ENCODE peak calls at places on chromosomes 6 and 20, in nine cellular contexts. E is tibial nerve, Z is prostate gland, R is ovary, N is H1, Q is heart left ventricle, F is upper lobe of left lung, P is uterus, J is esophagus muscularis mucosa. S is an unnamed sample.

GRCh38 chr20:23207826-23208555 is 121.9 kb upstream of the CD93 start:
- DNase-seq in E (no peak), Z (no peak), R (no peak), N (no peak), Q (no peak), F (no peak), P (no peak), J (peak; percentile 91), S (peak; percentile 52)

GRCh38 chr6:21628162-21628561 is 34.6 kb downstream of the SOX4 start:
- DNase-seq in E (no peak), Z (no peak), R (no peak), N (no peak), Q (no peak), F (no peak), P (no peak), J (no peak), S (no peak)

GRCh38 chr6:1745814-1746213 is 136.1 kb downstream of the FOXC1 start:
- DNase-seq in E (no peak), Z (no peak), R (no peak), N (no peak), Q (no peak), F (no peak), P (no peak), J (no peak), S (no peak)

GRCh38 chr6:108161724-108162282 is 4.0 kb upstream of the NR2E1 start:
- DNase-seq in E (no peak), Z (no peak), R (no peak), N (no peak), Q (no peak), F (no peak), P (no peak), J (peak; percentile 87), S (no peak)

GRCh38 chr20:25248501-25249172 is 752 bp downstream of the PYGB start:
- DNase-seq in E (no peak), Z (no peak), R (peak; percentile 33), N (no peak), Q (peak; percentile 59), F (no peak), P (no peak), J (no peak), S (peak; percentile 86)

GRCh38 chr20:11195169-11195568 is 521.4 kb upstream of the JAG1 start:
- DNase-seq in E (no peak), Z (no peak), R (no peak), N (no peak), Q (peak; percentile 62), F (peak; percentile 51), P (no peak), J (no peak), S (no peak)

GRCh38 chr6:129889580-129889979 is 28.5 kb upstream of the TMEM244 start:
- DNase-seq in E (no peak), Z (no peak), R (no peak), N (no peak), Q (no peak), F (no peak), P (no peak), J (no peak), S (no peak)

GRCh38 chr6:84652356-84653026 is 111.9 kb downstream of the TBX18 start:
- DNase-seq in E (no peak), Z (no peak), R (no peak), N (no peak), Q (no peak), F (no peak), P (no peak), J (no peak), S (no peak)

GRCh38 chr6:154806804-154807203 is 73.6 kb downstream of the SCAF8 start:
- DNase-seq in E (no peak), Z (no peak), R (no peak), N (no peak), Q (no peak), F (no peak), P (no peak), J (no peak), S (no peak)

GRCh38 chr20:50874758-50875665 is 56.2 kb downstream of the ADNP start:
- DNase-seq in E (no peak), Z (no peak), R (no peak), N (no peak), Q (no peak), F (no peak), P (no peak), J (no peak), S (no peak)

GRCh38 chr6:71197770-71198169 is 90.8 kb upstream of the OGFRL1 start:
- DNase-seq in E (no peak), Z (no peak), R (no peak), N (no peak), Q (no peak), F (no peak), P (no peak), J (no peak), S (no peak)

GRCh38 chr20:1866834-1867233 is 28.4 kb upstream of the SIRPA start:
- DNase-seq in E (no peak), Z (no peak), R (no peak), N (no peak), Q (no peak), F (no peak), P (no peak), J (no peak), S (no peak)

GRCh38 chr6:13012977-13013680 is 296.6 kb downstream of the PHACTR1 start:
- DNase-seq in E (no peak), Z (no peak), R (peak; percentile 21), N (peak; percentile 58), Q (peak; percentile 66), F (peak; percentile 84), P (no peak), J (peak; percentile 86), S (peak; percentile 18)
- TF ChIP-seq POLR2A in E (no peak), Z (no peak), R (no peak), N (no peak), Q (no peak), F (no peak), P (no peak), J (no peak), S (no peak)

DNA sequence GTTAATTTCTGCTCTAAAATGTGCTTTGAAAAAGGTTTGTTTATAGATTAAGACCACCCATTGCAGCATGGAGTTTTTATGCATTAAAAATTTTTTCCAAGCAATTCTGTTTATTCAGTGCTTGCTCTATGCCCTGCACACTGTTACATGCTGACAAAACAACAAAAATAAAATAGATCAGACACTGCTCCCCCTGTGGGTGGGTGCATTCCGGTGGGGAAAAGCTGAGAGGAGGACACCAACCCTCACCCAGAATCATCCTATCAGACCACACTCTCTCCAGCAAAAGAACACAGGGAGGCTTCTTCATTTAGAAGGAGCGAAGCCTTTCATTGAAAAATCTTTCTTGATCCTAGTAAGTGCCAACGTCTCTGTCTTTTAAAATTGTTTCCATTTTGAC is 102.6 kb downstream of the F13A1 start:
- DNase-seq in E (no peak), Z (no peak), R (no peak), N (no peak), Q (no peak), F (no peak), P (no peak), J (no peak), S (no peak)
- TF ChIP-seq CTCF in E (no peak), Z (no peak), R (no peak), N (no peak), Q (no peak), F (no peak), P (no peak), J (no peak), S (no peak)

GRCh38 chr6:168217216-168217879 is 102.2 kb downstream of the DACT2 start:
- DNase-seq in E (no peak), Z (no peak), R (no peak), N (no peak), Q (no peak), F (peak; percentile 7), P (no peak), J (no peak), S (no peak)

GRCh38 chr6:168221000-168221399 is 98.6 kb downstream of the DACT2 start:
- DNase-seq in E (no peak), Z (no peak), R (no peak), N (no peak), Q (no peak), F (no peak), P (no peak), J (no peak), S (no peak)

GRCh38 chr6:168217880-168218537 is 101.6 kb downstream of the DACT2 start:
- DNase-seq in E (no peak), Z (no peak), R (no peak), N (no peak), Q (no peak), F (peak; percentile 46), P (no peak), J (no peak), S (no peak)

GRCh38 chr6:168219804-168220203 is 99.8 kb downstream of the DACT2 start:
- DNase-seq in E (no peak), Z (no peak), R (no peak), N (no peak), Q (no peak), F (peak; percentile 8), P (no peak), J (no peak), S (peak; percentile 64)

GRCh38 chr6:168219167-168219566 is 100.4 kb downstream of the DACT2 start:
- DNase-seq in E (no peak), Z (no peak), R (no peak), N (no peak), Q (peak; percentile 46), F (peak; percentile 3), P (no peak), J (no peak), S (no peak)
- H3K4me3 ChIP-seq in E (no peak overlapping the region), Z (no peak overlapping the region), R (no peak overlapping the region), N (no peak overlapping the region), Q (no peak overlapping the region), F (no peak overlapping the region), P (no peak overlapping the region), J (no peak overlapping the region), S (no peak overlapping the region)

GRCh38 chr6:143863754-143864153 is 520 bp upstream of the ZC2HC1B start:
- DNase-seq in E (no peak), Z (no peak), R (no peak), N (no peak), Q (no peak), F (no peak), P (no peak), J (no peak), S (no peak)
- TF ChIP-seq POLR2A in E (no peak), Z (no peak), R (no peak), N (no peak), Q (no peak), F (no peak), P (no peak), J (no peak), S (no peak)

S was measured in lower leg skin.